ENCODE peak calls at places on chromosomes 16 and 17, in four cellular contexts. D, C, E and A are unnamed samples.

GRCh38 chr17:17868637-17869522 is 32.1 kb upstream of the SREBF1 start:
- DNase-seq in D (no peak), C (no peak), E (no peak), A (no peak)

GRCh38 chr16:49855822-49856740 is at the start of gene ZNF423:
- DNase-seq in D (no peak), C (no peak), E (no peak), A (no peak)

GRCh38 chr16:89054261-89054661 is 39.4 kb upstream of the ACSF3 start:
- DNase-seq in D (no peak), C (no peak), E (no peak), A (no peak)

GRCh38 chr17:10790491-10791401 is 13.2 kb downstream of the TMEM238L start:
- DNase-seq in D (no peak), C (no peak), E (peak), A (no peak)

GRCh38 chr17:7711356-7711755 is 6.2 kb upstream of the DNAH2 start:
- DNase-seq in D (no peak), C (no peak), E (no peak), A (no peak)

GRCh38 chr17:40836020-40836419 is 13.6 kb upstream of the KRT10 start:
- DNase-seq in D (no peak), C (no peak), E (no peak), A (no peak)

GRCh38 chr17:4573682-4574081 is 10.6 kb upstream of the SMTNL2 start:
- DNase-seq in D (no peak), C (no peak), E (no peak), A (no peak)

GRCh38 chr16:71367243-71367976 is 8.9 kb downstream of the CALB2 start:
- DNase-seq in D (no peak), C (no peak), E (peak), A (no peak)

GRCh38 chr17:37430051-37430591 is 23.4 kb downstream of the TADA2A start:
- DNase-seq in D (no peak), C (no peak), E (no peak), A (no peak)

GRCh38 chr17:79925242-79925957 is 86.2 kb upstream of the CBX4 start:
- DNase-seq in D (no peak), C (no peak), E (peak), A (peak)
- TF ChIP-seq CTCF in D (no peak), C (no peak), E (no peak), A (no peak)

DNA sequence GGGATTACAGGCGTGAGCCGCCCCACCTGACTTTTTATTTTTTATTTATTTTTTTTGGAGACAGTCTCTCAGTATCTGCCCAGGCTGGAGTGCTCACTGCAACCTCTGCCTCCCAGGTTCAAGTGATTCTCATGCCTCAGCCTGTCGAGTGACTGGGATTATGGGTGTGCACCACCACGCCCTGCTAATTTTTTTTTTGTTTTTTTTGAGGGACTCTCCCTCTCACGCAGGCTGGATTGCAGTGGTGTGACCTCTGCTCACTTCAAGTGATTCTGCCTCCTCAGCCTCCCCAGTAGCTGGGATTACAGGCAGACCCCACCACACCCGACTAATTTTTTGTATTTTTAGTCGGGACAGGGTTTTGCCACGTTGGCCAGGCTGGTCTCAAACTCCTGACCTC is 7.7 kb downstream of the ZNF207 start:
- DNase-seq in D (no peak), C (no peak), E (no peak), A (no peak)
- H3K27ac ChIP-seq in D (no peak), C (no peak), E (no peak), A (no peak)

DNA sequence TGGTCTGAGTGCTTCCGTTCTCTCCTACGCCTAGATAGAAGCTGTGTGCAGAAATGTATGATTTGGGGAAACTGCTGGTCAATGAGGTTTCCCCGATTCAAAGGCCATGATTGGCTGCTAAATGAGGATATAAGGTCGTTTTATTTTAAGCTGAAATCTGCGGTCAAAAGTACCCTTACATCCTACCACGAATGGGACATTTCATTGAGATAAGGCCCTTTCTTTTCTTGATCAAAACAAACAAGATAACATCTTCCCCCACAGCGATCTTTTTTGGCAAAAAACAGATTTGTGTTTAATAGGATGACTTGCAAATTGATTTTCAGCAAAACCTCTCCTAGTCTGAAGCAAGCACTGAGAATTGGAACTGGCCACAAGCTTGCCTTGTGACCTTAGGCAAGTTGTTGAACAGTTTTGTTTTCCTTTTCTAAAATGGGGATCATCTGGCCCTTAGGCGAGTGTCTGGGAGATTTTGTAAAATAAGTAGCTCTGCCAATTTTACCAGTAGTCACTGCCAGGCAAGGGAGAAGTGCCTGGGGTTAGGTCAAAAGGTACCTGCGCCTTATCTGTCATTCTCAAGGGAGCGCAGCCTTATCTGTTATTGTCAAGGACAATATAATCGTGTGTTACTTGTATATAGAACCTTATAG is 635 bp downstream of the SCPEP1 start:
- DNase-seq in D (no peak), C (no peak), E (no peak), A (no peak)
- H3K4me3 ChIP-seq in D (peak), C (peak), E (peak), A (peak)

DNA sequence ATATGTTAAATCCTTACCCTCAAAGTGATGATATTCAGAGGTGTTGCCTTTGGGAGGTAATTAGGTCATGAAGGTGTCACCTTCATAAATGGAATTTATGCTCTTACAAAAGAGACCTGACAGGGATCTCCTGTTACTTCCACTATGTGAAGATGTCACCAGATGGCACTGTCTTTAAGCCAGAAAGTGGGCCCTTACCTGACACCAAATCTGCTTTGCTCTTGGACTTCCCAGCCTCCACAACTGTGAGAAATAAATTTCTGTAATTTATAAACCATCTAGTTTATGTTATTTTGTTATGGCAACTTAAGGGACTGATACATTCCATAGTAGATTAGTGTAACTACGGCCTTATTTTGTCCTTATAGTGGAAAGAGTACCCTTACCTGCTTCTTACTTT is 358.3 kb upstream of the SALL1 start:
- DNase-seq in D (no peak), C (no peak), E (no peak), A (no peak)
- TF ChIP-seq CTCF in D (no peak), C (no peak), E (no peak), A (no peak)

GRCh38 chr17:71071041-71071440 is 901.7 kb downstream of the KCNJ2 start:
- DNase-seq in D (no peak), C (no peak), E (no peak), A (no peak)

GRCh38 chr17:71068351-71068750 is 899.0 kb downstream of the KCNJ2 start:
- DNase-seq in D (no peak), C (no peak), E (no peak), A (no peak)

GRCh38 chr17:71071837-71072236 is 902.5 kb downstream of the KCNJ2 start:
- DNase-seq in D (no peak), C (no peak), E (no peak), A (no peak)
- H3K27ac ChIP-seq in D (no peak), C (no peak), E (no peak), A (no peak)

DNA sequence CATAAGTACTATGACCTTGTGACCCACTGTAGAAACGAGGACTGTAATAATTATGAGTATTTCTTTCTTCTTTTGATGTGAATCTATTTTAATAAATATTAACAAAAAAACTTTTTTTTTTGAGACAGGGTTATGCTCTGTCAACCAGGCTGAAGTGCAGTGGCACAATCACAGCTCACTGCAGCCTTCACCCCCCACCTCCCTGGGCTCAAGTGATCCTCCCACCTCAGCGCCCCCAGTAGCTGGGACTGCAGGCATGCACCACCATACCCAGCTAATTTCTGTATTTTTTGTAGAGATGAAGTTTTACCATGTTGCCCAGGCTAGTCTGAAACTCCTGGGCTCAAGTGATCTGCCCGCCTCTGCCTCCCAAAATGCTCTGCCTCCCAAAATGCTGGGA is 32.6 kb downstream of the SCPEP1 start:
- DNase-seq in D (no peak), C (no peak), E (no peak), A (no peak)
- H3K4me3 ChIP-seq in D (no peak), C (no peak), E (no peak), A (no peak)

DNA sequence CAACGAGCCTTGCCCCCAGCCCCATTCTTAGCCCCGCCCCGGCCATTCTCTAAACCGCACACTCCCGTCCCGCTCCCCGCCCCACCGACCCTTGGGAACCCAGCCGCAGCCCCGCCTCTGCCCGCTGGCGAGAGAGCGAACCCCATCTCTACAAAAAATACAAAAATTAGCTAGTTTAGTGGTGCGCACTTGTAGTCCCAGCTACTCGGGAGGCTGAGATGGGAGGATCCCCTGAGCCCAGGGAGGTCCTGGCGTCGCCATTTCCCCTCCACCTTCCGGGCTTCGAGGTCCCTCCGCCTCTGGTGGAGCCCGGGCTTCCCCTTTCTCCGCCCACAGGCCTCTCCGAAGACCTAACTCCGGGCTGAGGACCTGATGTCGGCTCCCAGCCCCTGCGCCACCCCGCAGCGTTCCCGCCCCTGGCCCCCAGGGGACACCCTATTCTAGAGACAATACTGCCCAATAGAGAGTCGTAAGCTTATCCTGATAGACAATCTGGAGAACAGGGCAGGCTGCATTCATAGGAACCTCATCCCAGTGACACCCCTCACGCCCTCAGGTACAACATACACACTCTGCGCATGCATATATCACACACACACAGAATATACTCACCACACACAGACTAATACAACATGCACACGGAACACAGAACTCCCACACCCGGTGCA is 483 bp upstream of the PROCA1 start:
- DNase-seq in D (no peak), C (peak), E (no peak), A (no peak)
- TF ChIP-seq CTCF in D (no peak), C (no peak), E (no peak), A (no peak)

GRCh38 chr16:4521971-4522623 is 16.5 kb downstream of the CDIP1 start:
- DNase-seq in D (no peak), C (no peak), E (no peak), A (no peak)

GRCh38 chr16:4525634-4526277 is 12.8 kb downstream of the CDIP1 start:
- DNase-seq in D (no peak), C (no peak), E (no peak), A (no peak)

GRCh38 chr16:4523686-4524085 is 14.9 kb downstream of the CDIP1 start:
- DNase-seq in D (no peak), C (no peak), E (no peak), A (no peak)

GRCh38 chr16:4525069-4525468 is 13.5 kb downstream of the CDIP1 start:
- DNase-seq in D (no peak), C (no peak), E (no peak), A (no peak)

DNA sequence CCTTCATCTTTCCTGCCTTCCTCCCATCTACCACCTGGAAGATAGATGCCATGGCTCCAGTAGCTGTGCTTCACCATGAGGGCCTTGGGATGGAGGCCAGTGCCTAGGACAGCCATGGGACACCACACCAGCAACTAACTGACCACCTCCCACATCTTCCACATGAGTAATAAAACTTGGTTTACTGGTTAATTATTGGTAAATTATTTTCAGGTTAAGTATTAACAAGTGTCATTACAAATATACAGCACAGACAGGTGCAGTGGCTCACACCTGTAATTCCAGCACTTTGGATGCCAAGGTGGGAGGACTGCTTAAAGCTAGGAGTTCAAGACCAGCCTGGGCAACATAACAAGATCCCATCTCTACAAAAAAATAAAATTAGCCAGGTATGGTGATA is 14.0 kb downstream of the CDIP1 start:
- DNase-seq in D (no peak), C (no peak), E (no peak), A (no peak)
- H3K27ac ChIP-seq in D (no peak), C (no peak), E (no peak), A (no peak)

DNA sequence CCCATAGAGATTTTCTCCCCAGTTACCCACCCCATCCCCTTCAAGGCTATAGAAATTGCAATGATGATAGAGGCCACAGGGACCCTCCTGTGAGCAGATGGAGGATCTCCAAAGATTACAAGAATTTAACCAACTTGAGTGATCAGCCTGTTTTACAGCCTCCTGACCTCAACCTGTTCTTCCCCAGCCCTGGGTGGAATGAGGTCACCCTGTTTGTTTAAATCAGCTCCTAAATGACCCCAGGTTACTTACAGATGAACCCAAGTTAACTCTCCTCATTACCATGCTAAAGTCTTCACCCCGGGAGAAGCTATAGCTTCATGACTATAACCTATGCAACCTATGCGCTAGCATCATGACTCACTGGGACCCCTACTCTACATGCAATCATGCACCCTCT is 11.9 kb upstream of the SULT1A1 start:
- DNase-seq in D (no peak), C (no peak), E (no peak), A (no peak)
- H3K4me3 ChIP-seq in D (no peak), C (no peak), E (no peak), A (no peak)